ENCODE peak calls at places on chromosomes 16 and 17, in four cellular contexts. L is stimulated activated CD4-positive, alpha-beta T cell treated with anti-CD3 and anti-CD28 coated beads, Interleukin-1b, Interleukin-23, amount 100 ng/mL, for 48 hours; K is kidney; C is stimulated activated CD8-positive, alpha-beta memory T cell treated with anti-CD3 and anti-CD28 coated beads, Interleukin-4, amount 100 ng/mL, for 1 hour. Z is an unnamed sample.

GRCh38 chr17:9538626-9539025 is 37.0 kb downstream of the STX8 start:
- DNase-seq in L (no peak), K (no peak), C (no peak), Z (no peak)

GRCh38 chr17:65324977-65325376 is 187.8 kb downstream of the RGS9 start:
- DNase-seq in L (no peak), K (no peak), C (no peak), Z (no peak)

GRCh38 chr17:79842656-79843474 is 3.6 kb upstream of the CBX4 start:
- DNase-seq in L (no peak), K (no peak), C (no peak), Z (no peak)

GRCh38 chr17:41463746-41464145 is 3.4 kb downstream of the KRT32 start:
- DNase-seq in L (no peak), K (no peak), C (no peak), Z (no peak)

GRCh38 chr17:62627219-62627903 is at the start of gene MRC2:
- DNase-seq in L (peak; percentile 42), K (peak; percentile 93), C (no peak), Z (no peak)

GRCh38 chr16:70681382-70682238 is 4.2 kb downstream of the MTSS2 start:
- DNase-seq in L (no peak), K (peak; percentile 79), C (no peak), Z (peak; percentile 91)

GRCh38 chr17:74761419-74761818 is 13.0 kb downstream of the NHERF1 start:
- DNase-seq in L (no peak), K (no peak), C (no peak), Z (no peak)

GRCh38 chr17:17445925-17446665 is 30.7 kb upstream of the MED9 start:
- DNase-seq in L (no peak), K (peak; percentile 91), C (no peak), Z (no peak)

GRCh38 chr17:29589524-29590260 is at the start of gene GIT1:
- DNase-seq in L (peak; percentile 83), K (peak; percentile 93), C (peak; percentile 71), Z (peak; percentile 82)

GRCh38 chr17:17783825-17784598 is 52.8 kb downstream of the SREBF1 start:
- DNase-seq in L (no peak), K (peak; percentile 93), C (no peak), Z (peak; percentile 87)

GRCh38 chr16:3800477-3801270 is 79.8 kb downstream of the CREBBP start:
- DNase-seq in L (no peak), K (no peak), C (no peak), Z (no peak)

GRCh38 chr17:50520483-50520882 is 12.1 kb upstream of the EPN3 start:
- DNase-seq in L (no peak), K (no peak), C (no peak), Z (no peak)

GRCh38 chr17:55395803-55396505 is 25.7 kb downstream of the MMD start:
- DNase-seq in L (no peak), K (no peak), C (no peak), Z (no peak)

GRCh38 chr17:35087731-35088646 is 24.5 kb upstream of the RFFL start:
- DNase-seq in L (no peak), K (peak; percentile 84), C (no peak), Z (no peak)

GRCh38 chr16:65579050-65579449 is 457.2 kb upstream of the CDH11 start:
- DNase-seq in L (no peak), K (no peak), C (no peak), Z (no peak)

GRCh38 chr17:45019177-45019711 is 32.2 kb downstream of the DCAKD start:
- DNase-seq in L (peak; percentile 13), K (no peak), C (no peak), Z (no peak)

GRCh38 chr16:11755022-11755760 is 12.5 kb upstream of the TXNDC11 start:
- DNase-seq in L (no peak), K (no peak), C (no peak), Z (no peak)

GRCh38 chr17:45262516-45263476 is 902 bp upstream of the SPATA32 start:
- DNase-seq in L (no peak), K (peak; percentile 78), C (no peak), Z (no peak)

GRCh38 chr17:16215002-16215272 is 397 bp downstream of the NCOR1 start:
- DNase-seq in L (peak; percentile 39), K (peak; percentile 88), C (no peak), Z (peak; percentile 92)

GRCh38 chr17:73910216-73910615 is 266.0 kb upstream of the SDK2 start:
- DNase-seq in L (no peak), K (no peak), C (no peak), Z (no peak)

GRCh38 chr17:33284022-33284421 is 9.1 kb downstream of the ASIC2 start:
- DNase-seq in L (no peak), K (no peak), C (no peak), Z (no peak)

GRCh38 chr17:69326302-69327059 is 452 bp downstream of the ABCA5 start:
- DNase-seq in L (peak; percentile 1), K (no peak), C (no peak), Z (peak; percentile 82)

GRCh38 chr16:22635345-22635744 is 124.7 kb downstream of the NPIPB5 start:
- DNase-seq in L (no peak), K (no peak), C (no peak), Z (no peak)

GRCh38 chr17:14299261-14300093 is 1.4 kb upstream of the HS3ST3B1 start:
- DNase-seq in L (no peak), K (peak; percentile 85), C (peak; percentile 13), Z (peak; percentile 94)

GRCh38 chr17:74663566-74663965 is 40.0 kb upstream of the CD300E start:
- DNase-seq in L (no peak), K (no peak), C (no peak), Z (no peak)

GRCh38 chr16:6335072-6335471 is 997.6 kb upstream of the RBFOX1 start:
- DNase-seq in L (no peak), K (no peak), C (no peak), Z (no peak)

GRCh38 chr17:80408872-80409271 is 6.1 kb upstream of the ENDOV start:
- DNase-seq in L (no peak), K (no peak), C (no peak), Z (no peak)

GRCh38 chr17:74123350-74123749 is 80.1 kb upstream of the RPL38 start:
- DNase-seq in L (no peak), K (no peak), C (no peak), Z (no peak)

GRCh38 chr16:67445913-67446907 is 15.3 kb downstream of the HSD11B2 start:
- DNase-seq in L (no peak), K (peak; percentile 89), C (no peak), Z (no peak)

GRCh38 chr17:38879878-38880727 is 10.2 kb downstream of the LASP1 start:
- DNase-seq in L (no peak), K (peak; percentile 88), C (no peak), Z (no peak)

GRCh38 chr16:22897184-22897583 is 83.2 kb downstream of the HS3ST2 start:
- DNase-seq in L (no peak), K (no peak), C (no peak), Z (no peak)

GRCh38 chr16:26599786-26600107 is 467.0 kb upstream of the C16orf82 start:
- DNase-seq in L (no peak), K (no peak), C (no peak), Z (no peak)

Z was measured in chondrocyte.